ENCODE peak calls at places on chromosomes 13 and 19, in ten cellular contexts. K is right lobe of liver, J is tibial nerve, U is IMR-90, H is erythroblast, C is K562, V is esophagus squamous epithelium, I is NB4, M is A549, O is breast epithelium. F is an unnamed sample.

GRCh38 chr19:8366961-8367326 is 3.0 kb downstream of the ANGPTL4 start:
- DNase-seq in V (no peak), J (no peak), K (peak; percentile 59), C (peak; percentile 14), U (no peak), I (peak; percentile 32), O (no peak), M (no peak), H (no peak), F (no peak)

GRCh38 chr13:109205315-109205714 is 575.9 kb downstream of the MYO16 start:
- DNase-seq in I (no peak), C (no peak), U (no peak), M (no peak), J (no peak), H (no peak), V (no peak), K (no peak), O (no peak), F (no peak)

GRCh38 chr19:14561249-14561648 is 10.6 kb downstream of the NDUFB7 start:
- DNase-seq in J (no peak), K (no peak), H (no peak), U (no peak), O (no peak), M (no peak), C (no peak), I (no peak), V (no peak), F (no peak)

GRCh38 chr19:49975051-49975450 is 14.1 kb upstream of the SIGLEC11 start:
- DNase-seq in V (no peak), H (no peak), U (no peak), O (no peak), I (no peak), C (no peak), K (no peak), M (no peak), J (no peak), F (no peak)

GRCh38 chr19:29215322-29215845 is 2.4 kb upstream of the UQCRFS1 start:
- DNase-seq in I (no peak), V (no peak), C (no peak), J (no peak), M (no peak), U (no peak), H (no peak), O (no peak), K (no peak), F (no peak)

GRCh38 chr19:54594737-54595136 is 1.3 kb downstream of the LILRA1 start:
- DNase-seq in O (no peak), C (no peak), U (no peak), H (no peak), I (no peak), J (no peak), V (no peak), K (no peak), M (no peak), F (no peak)

GRCh38 chr19:45140533-45140932 is 20.2 kb downstream of the NKPD1 start:
- DNase-seq in U (no peak), C (no peak), H (no peak), J (no peak), I (no peak), M (no peak), V (no peak), K (no peak), O (no peak), F (no peak)

GRCh38 chr13:113990321-113990837 is 16.5 kb upstream of the C13orf46 start:
- DNase-seq in I (no peak), J (no peak), C (no peak), M (no peak), K (no peak), H (no peak), V (no peak), O (no peak), U (no peak), F (no peak)

GRCh38 chr13:47611664-47612288 is 389.3 kb downstream of the SUCLA2 start:
- DNase-seq in J (no peak), V (no peak), H (no peak), I (no peak), M (no peak), K (no peak), C (no peak), O (no peak), U (peak; percentile 45), F (no peak)

GRCh38 chr13:48656621-48657020 is 2.9 kb downstream of the CYSLTR2 start:
- DNase-seq in I (peak; percentile 54), M (no peak), U (no peak), V (no peak), K (no peak), H (no peak), J (no peak), C (no peak), O (no peak), F (no peak)

GRCh38 chr13:113861433-113862030 is 2.3 kb downstream of the GAS6 start:
- DNase-seq in U (no peak), H (no peak), I (no peak), J (no peak), O (peak; percentile 48), K (no peak), V (no peak), M (no peak), C (no peak), F (no peak)

GRCh38 chr19:53960886-53961285 is 1.9 kb upstream of the CACNG8 start:
- DNase-seq in V (no peak), I (no peak), C (no peak), M (no peak), O (no peak), K (no peak), H (no peak), J (no peak), U (no peak), F (no peak)

GRCh38 chr19:16160943-16161560 is 12.3 kb downstream of the CIB3 start:
- DNase-seq in J (no peak), I (peak; percentile 78), U (peak; percentile 87), V (no peak), O (no peak), C (peak; percentile 41), H (no peak), M (peak; percentile 54), K (no peak), F (peak; percentile 95)

DNA sequence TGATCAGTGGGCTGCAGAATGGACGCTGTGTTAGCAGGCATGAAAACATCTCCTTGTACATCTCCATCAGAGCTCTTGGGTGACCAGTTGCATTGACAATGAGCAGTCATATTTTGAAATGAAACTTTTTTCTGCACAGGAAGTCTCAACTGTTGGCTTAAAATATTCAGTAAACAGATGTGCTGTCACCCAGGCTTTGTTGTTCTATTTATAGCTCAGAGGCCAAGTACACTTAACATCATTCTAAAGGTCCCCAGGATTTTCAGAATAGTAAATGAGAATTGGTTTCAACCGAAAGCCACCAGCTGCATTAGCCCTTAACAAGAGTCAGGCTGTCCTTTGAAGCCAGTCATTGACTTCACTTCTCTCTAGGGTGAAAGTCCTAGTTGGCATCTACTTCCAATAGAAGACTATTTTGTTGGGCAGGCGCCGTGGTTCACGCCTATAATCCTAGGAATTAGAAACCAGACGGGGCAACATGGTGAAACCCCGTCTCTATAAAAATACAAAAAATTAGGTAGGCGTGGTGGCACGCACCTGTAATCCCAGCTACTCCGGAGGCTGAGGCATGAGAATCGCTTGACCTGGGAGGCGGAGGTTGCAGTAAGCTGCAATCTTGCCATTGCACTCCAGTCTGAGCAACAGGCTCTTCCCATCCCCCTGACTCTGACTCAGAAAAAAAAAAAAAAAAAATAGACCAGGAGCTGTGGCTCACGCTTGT is 7.9 kb upstream of the PDE4A start:
- DNase-seq in K (no peak), H (no peak), V (no peak), M (no peak), I (peak; percentile 81), C (no peak), O (no peak), J (no peak), U (no peak), F (no peak)
- TF ChIP-seq POLR2A in K (no peak), H (no peak), V (no peak), M (no peak), I (no peak), C (no peak), O (no peak), J (no peak), U (no peak), F (no peak)

DNA sequence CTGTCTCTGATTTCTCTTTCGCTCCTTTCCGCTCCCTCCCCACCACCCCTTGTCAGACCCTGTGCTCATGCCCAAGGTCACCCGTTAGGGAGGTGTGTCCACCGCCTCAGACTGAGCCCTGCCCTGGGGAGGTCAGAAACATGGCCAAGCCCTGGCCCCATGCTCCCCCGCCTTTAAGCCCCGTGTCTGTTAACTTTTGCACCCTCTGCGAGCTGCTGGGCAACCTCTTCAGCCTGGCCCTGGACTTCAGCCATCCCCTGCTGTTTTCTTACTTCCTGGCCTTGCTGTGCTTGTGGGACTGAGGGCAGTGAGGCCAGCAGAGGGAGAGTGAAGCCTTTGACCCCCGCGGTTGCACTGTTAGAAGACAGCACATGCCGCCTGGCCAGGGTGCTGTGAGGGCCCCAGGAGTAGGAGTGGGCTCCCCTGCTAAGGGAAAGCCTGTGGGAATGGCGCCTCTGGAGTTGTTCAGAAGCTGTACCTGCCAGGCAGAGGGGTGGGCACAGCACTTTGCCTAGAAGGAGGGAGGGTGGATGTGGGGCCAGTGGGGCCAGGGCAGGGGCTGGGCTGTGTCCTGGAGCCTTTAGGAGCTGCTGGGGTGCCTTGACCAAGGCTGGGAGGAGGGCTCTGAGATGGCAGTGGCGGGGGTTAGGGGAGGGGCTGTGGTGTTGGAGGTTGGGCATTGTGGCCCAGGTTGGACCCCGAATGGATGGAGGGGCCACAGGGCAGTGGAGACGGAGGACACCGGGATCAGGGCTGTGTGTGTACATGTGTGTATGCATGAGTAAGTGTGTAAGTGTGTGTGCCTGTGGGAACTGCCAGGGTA is 7.9 kb downstream of the UPF1 start:
- DNase-seq in C (no peak), J (no peak), H (no peak), K (peak; percentile 63), I (no peak), V (no peak), O (no peak), M (no peak), U (no peak), F (no peak)
- TF ChIP-seq POLR2A in C (no peak), J (no peak), H (no peak), K (no peak), I (no peak), V (no peak), O (no peak), M (no peak), U (no peak), F (no peak)

GRCh38 chr19:55624109-55625003 is at the start of gene ZNF784:
- DNase-seq in H (peak; percentile 99), U (peak; percentile 90), C (peak; percentile 97), I (peak; percentile 86), O (peak; percentile 96), K (peak; percentile 94), M (peak; percentile 89), V (peak; percentile 82), J (peak; percentile 93), F (peak; percentile 85)
- TF ChIP-seq POLR2A in H (no peak), U (peak; percentile 85), C (peak; percentile 87), I (peak; percentile 44), O (peak; percentile 66), K (peak; percentile 47), M (peak; percentile 80), V (no peak), J (peak; percentile 51), F (no peak)

GRCh38 chr13:101109005-101109404 is 307.3 kb downstream of the NALCN start:
- DNase-seq in O (no peak), M (no peak), C (no peak), V (no peak), U (no peak), H (no peak), J (no peak), K (no peak), I (no peak), F (no peak)
- TF ChIP-seq POLR2A in O (no peak), M (no peak), C (no peak), V (no peak), U (no peak), H (no peak), J (no peak), K (no peak), I (no peak), F (no peak)

F was measured in HCT116.